ENCODE peak calls at places on chromosomes 1 and 21, in five cellular contexts. One of them, this sample, is unnamed.

GRCh38 chr1:15707239-15707940 is 23.3 kb downstream of the PLEKHM2 start:
- DNase-seq in uterus: no peak
- DNase-seq in A549: no peak
- DNase-seq in body of pancreas: no peak
- DNase-seq in HCT116: no peak
- DNase-seq in this sample: no peak

GRCh38 chr1:50427818-50428779 is 4.9 kb upstream of the DMRTA2 start:
- DNase-seq in uterus: no peak
- DNase-seq in A549: no peak
- DNase-seq in body of pancreas: no peak
- DNase-seq in HCT116: no peak
- DNase-seq in this sample: no peak

GRCh38 chr21:35635261-35635660 is 425.1 kb downstream of the SETD4 start:
- DNase-seq in uterus: no peak
- DNase-seq in A549: peak
- DNase-seq in body of pancreas: no peak
- DNase-seq in HCT116: no peak
- DNase-seq in this sample: no peak

GRCh38 chr1:40162791-40163441 is 1.7 kb downstream of the RLF start:
- DNase-seq in uterus: no peak
- DNase-seq in A549: no peak
- DNase-seq in body of pancreas: no peak
- DNase-seq in HCT116: no peak
- DNase-seq in this sample: no peak

GRCh38 chr1:51607676-51608075 is 9.2 kb upstream of the OSBPL9 start:
- DNase-seq in uterus: no peak
- DNase-seq in A549: no peak
- DNase-seq in body of pancreas: no peak
- DNase-seq in HCT116: no peak
- DNase-seq in this sample: no peak

GRCh38 chr1:221712776-221713431 is 29.0 kb downstream of the DUSP10 start:
- DNase-seq in uterus: no peak
- DNase-seq in A549: no peak
- DNase-seq in body of pancreas: peak
- DNase-seq in HCT116: no peak
- DNase-seq in this sample: no peak

GRCh38 chr1:221740260-221740830 is 1.5 kb downstream of the DUSP10 start:
- DNase-seq in uterus: no peak
- DNase-seq in A549: no peak
- DNase-seq in body of pancreas: no peak
- DNase-seq in HCT116: no peak
- DNase-seq in this sample: no peak

GRCh38 chr1:201053155-201053860 is 29.8 kb upstream of the KIF21B start:
- DNase-seq in uterus: no peak
- DNase-seq in A549: no peak
- DNase-seq in body of pancreas: no peak
- DNase-seq in HCT116: no peak
- DNase-seq in this sample: no peak

GRCh38 chr1:156618853-156619581 is at the start of gene HAPLN2:
- DNase-seq in uterus: no peak
- DNase-seq in A549: peak
- DNase-seq in body of pancreas: peak
- DNase-seq in HCT116: no peak
- DNase-seq in this sample: no peak

GRCh38 chr1:230158422-230159291 is 91.6 kb downstream of the GALNT2 start:
- DNase-seq in uterus: no peak
- DNase-seq in A549: no peak
- DNase-seq in body of pancreas: peak
- DNase-seq in HCT116: no peak
- DNase-seq in this sample: no peak

GRCh38 chr1:153544453-153545066 is 1.0 kb downstream of the S100A4 start:
- DNase-seq in uterus: no peak
- DNase-seq in A549: no peak
- DNase-seq in body of pancreas: no peak
- DNase-seq in HCT116: no peak
- DNase-seq in this sample: no peak

DNA sequence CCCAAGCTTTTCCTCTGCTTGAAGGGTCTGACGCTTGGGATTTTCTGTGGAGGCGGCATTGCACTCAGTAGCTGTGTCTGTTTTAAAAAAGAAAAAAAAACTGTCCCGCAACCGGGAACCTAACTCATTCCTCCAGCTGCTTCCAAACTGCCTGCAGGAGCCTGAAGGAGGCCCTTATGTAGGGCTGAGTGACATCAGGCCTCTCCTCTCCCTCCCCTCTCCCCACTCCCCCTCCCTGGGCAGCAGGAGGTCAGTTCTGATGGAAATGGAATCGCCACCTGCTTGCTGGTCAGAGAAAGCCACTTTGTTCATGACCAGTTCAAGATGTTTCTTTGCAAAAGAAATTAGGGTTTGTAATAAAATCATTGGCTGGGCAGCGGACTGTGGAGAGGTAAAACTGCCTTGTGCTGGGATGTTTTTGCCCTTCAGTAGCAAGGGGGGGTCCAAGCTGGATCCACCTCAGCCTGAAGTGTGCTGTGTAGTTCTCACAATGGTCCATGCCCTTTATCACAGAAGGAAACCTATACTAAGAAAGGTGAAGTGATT is at the start of gene MAP1LC3C:
- DNase-seq in uterus: no peak
- DNase-seq in A549: no peak
- DNase-seq in body of pancreas: no peak
- DNase-seq in HCT116: no peak
- DNase-seq in this sample: no peak
- H3K27ac ChIP-seq in uterus: no peak
- H3K27ac ChIP-seq in A549: peak
- H3K27ac ChIP-seq in body of pancreas: no peak
- H3K27ac ChIP-seq in HCT116: peak
- H3K27ac ChIP-seq in this sample: peak

GRCh38 chr1:23745515-23745914 is 2.2 kb downstream of the ELOA start:
- DNase-seq in uterus: no peak
- DNase-seq in A549: peak
- DNase-seq in body of pancreas: peak
- DNase-seq in HCT116: peak
- DNase-seq in this sample: no peak
- TF ChIP-seq CTCF in uterus: no peak
- TF ChIP-seq CTCF in A549: no peak
- TF ChIP-seq CTCF in body of pancreas: peak
- TF ChIP-seq CTCF in HCT116: peak
- TF ChIP-seq CTCF in this sample: no peak

DNA sequence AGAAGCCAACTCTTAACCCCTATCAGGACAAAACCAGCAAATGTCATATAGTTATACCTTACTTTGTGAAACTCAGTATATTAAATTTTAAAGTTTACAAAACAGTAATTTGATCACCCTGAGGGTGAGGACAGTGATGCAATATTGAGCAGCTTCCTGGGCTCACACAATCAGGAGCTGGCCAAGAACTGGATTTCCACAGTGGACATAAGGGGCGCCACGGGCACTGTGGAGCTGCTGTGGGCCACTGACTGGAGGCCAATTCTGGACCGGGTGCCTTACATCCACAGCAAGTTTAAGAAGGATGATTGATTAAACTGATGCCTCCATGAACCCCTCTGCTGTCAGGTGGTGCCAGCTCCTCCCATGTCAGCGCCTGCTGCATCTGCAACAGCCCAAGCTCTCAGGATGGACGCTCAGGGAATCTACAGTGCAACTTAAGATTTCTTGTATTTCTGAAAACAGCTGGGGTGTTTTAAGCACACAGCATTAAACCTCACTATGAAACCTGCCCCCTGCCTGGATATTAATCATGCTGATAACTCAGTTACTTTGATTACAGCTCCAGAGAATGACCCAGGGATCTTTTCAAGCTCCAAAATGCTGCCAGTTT is 55.9 kb downstream of the TOR3A start:
- DNase-seq in uterus: no peak
- DNase-seq in A549: no peak
- DNase-seq in body of pancreas: peak
- DNase-seq in HCT116: no peak
- DNase-seq in this sample: no peak
- TF ChIP-seq POLR2A in uterus: no peak
- TF ChIP-seq POLR2A in A549: no peak
- TF ChIP-seq POLR2A in body of pancreas: no peak
- TF ChIP-seq POLR2A in HCT116: no peak
- TF ChIP-seq POLR2A in this sample: no peak

DNA sequence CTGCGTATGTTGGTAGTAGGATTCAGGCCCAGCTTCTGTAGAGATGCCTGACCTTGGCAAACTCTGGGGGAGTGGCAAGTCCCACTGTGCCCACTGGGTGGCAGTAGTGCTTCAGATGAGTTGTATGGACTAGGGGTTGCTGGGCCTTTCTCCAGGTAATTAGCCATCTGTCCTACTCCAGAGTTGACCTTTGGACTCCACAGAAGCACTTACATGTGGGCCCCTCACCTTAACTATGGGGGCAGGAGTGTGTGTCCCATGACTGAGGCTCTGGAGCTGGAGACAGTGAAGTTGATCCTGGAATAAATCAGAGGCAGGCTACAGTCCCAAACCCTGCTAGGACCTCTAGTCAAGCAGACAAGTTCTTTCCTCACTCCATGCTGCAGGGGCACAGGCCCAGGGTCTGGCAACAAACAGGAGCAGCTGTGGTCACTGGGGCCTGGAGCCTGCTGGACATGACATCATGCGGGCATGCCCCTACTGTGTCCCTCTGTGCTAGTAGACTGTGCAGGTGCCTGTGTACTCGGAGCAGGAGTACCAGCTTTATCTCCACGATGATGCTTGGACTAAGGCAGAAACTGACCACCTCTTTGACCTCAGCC is 4.6 kb downstream of the DMAP1 start:
- DNase-seq in uterus: peak
- DNase-seq in A549: peak
- DNase-seq in body of pancreas: peak
- DNase-seq in HCT116: peak
- DNase-seq in this sample: no peak
- H3K27ac ChIP-seq in uterus: no peak
- H3K27ac ChIP-seq in A549: peak
- H3K27ac ChIP-seq in body of pancreas: peak
- H3K27ac ChIP-seq in HCT116: no peak
- H3K27ac ChIP-seq in this sample: no peak